ENCODE peak calls at places on chromosomes 11 and 22, in five cellular contexts. V is kidney tubule cell; N is AML-193; S is hepatocyte; O is activated CD8-positive, alpha-beta memory T cell treated with anti-CD3 and anti-CD28 coated beads, Interleukin-2, amount 50 U/mL, for 48 hours. A is an unnamed sample.

GRCh38 chr11:134731562-134731961 is 319.5 kb upstream of the B3GAT1 start:
- DNase-seq in V (no peak), N (no peak), S (no peak), O (no peak), A (no peak)

GRCh38 chr22:17786435-17787158 is 12.3 kb upstream of the BID start:
- DNase-seq in V (no peak), N (no peak), S (peak), O (no peak), A (no peak)

GRCh38 chr11:68377389-68377795 is 65.0 kb downstream of the LRP5 start:
- DNase-seq in V (no peak), N (no peak), S (no peak), O (no peak), A (peak)

GRCh38 chr11:132238331-132238730 is 867.9 kb downstream of the NTM start:
- DNase-seq in V (no peak), N (no peak), S (no peak), O (no peak), A (no peak)

GRCh38 chr11:31687256-31687655 is 123.9 kb downstream of the PAX6 start:
- DNase-seq in V (no peak), N (no peak), S (no peak), O (no peak), A (no peak)

GRCh38 chr22:36986242-36986821 is 32.9 kb downstream of the TST start:
- DNase-seq in V (peak), N (peak), S (no peak), O (peak), A (peak)

GRCh38 chr11:112265659-112266409 is 5.2 kb upstream of the PLET1 start:
- DNase-seq in V (no peak), N (no peak), S (peak), O (no peak), A (no peak)

GRCh38 chr11:74720596-74721478 is 10.4 kb downstream of the CHRDL2 start:
- DNase-seq in V (no peak), N (no peak), S (peak), O (no peak), A (no peak)

GRCh38 chr11:58059011-58059358 is 28.2 kb downstream of the OR6Q1 start:
- DNase-seq in V (peak), N (no peak), S (peak), O (no peak), A (no peak)

A was measured in HT-29.